ENCODE peak calls at places on chromosomes 12 and 14, in four cellular contexts. G is GM18507, C is Right ventricle myocardium superior, R is H4. D is an unnamed sample.

GRCh38 chr12:46470039-46470627 is 97.6 kb upstream of the SLC38A2 start:
- DNase-seq in R (no peak), C (no peak), G (no peak), D (no peak)

GRCh38 chr14:71555654-71556559 is 376.3 kb upstream of the RGS6 start:
- DNase-seq in R (no peak), G (peak), C (no peak), D (no peak)

GRCh38 chr14:23351681-23352505 is 794 bp downstream of the SLC22A17 start:
- DNase-seq in C (no peak), G (no peak), R (no peak), D (no peak)

GRCh38 chr14:68076451-68076850 is 256.9 kb downstream of the RAD51B start:
- DNase-seq in G (no peak), C (no peak), R (no peak), D (no peak)

GRCh38 chr12:74897425-74898211 is 312.0 kb downstream of the KCNC2 start:
- DNase-seq in G (no peak), R (no peak), C (no peak), D (no peak)

GRCh38 chr12:55072093-55072492 is 52.3 kb downstream of the NEUROD4 start:
- DNase-seq in G (no peak), R (peak), C (peak), D (no peak)

GRCh38 chr12:54126696-54127537 is 61.9 kb downstream of the SMUG1 start:
- DNase-seq in G (no peak), C (peak), R (no peak), D (no peak)

GRCh38 chr14:68786491-68787234 is 6.2 kb downstream of the ZFP36L1 start:
- DNase-seq in C (no peak), G (no peak), R (peak), D (no peak)

GRCh38 chr12:129540249-129540648 is 363.6 kb downstream of the TMEM132D start:
- DNase-seq in G (no peak), R (no peak), C (no peak), D (no peak)

GRCh38 chr12:110141389-110141788 is 17.2 kb downstream of the IFT81 start:
- DNase-seq in G (no peak), R (no peak), C (peak), D (peak)